ENCODE peak calls at places on chromosomes 5 and 9, in four cellular contexts. I is HCT116, O is OCI-LY7, C is breast epithelium. J is an unnamed sample. For H3K4me1, the result is how much of the 10 kb centered on the place peaks cover.

GRCh38 chr5:5164158-5164557 is 24.0 kb downstream of the ADAMTS16 start:
- DNase-seq in I (no peak), O (no peak), C (no peak), J (no peak)

GRCh38 chr9:71629816-71630215 is 138.5 kb downstream of the CEMIP2 start:
- DNase-seq in I (no peak), O (no peak), C (no peak), J (no peak)

GRCh38 chr9:124818431-124819281 is 34.6 kb upstream of the WDR38 start:
- DNase-seq in I (peak), O (peak), C (no peak), J (no peak)

GRCh38 chr9:120934271-120934670 is 7.7 kb upstream of the TRAF1 start:
- DNase-seq in I (no peak), O (peak), C (no peak), J (no peak)

GRCh38 chr5:116575635-116576042 is 1.0 kb upstream of the SEMA6A start:
- DNase-seq in I (no peak), O (no peak), C (no peak), J (no peak)

GRCh38 chr5:109943701-109944235 is 254.0 kb downstream of the MAN2A1 start:
- DNase-seq in I (no peak), O (no peak), C (no peak), J (no peak)

GRCh38 chr5:150567031-150567680 is 59.2 kb downstream of the NDST1 start:
- DNase-seq in I (no peak), O (no peak), C (no peak), J (no peak)

GRCh38 chr5:154302181-154302580 is 111.6 kb downstream of the GALNT10 start:
- DNase-seq in I (no peak), O (no peak), C (no peak), J (no peak)

GRCh38 chr5:176151286-176151685 is 86.9 kb upstream of the SIMC1 start:
- DNase-seq in I (no peak), O (no peak), C (no peak), J (no peak)

GRCh38 chr5:110969502-110969901 is 102.0 kb upstream of the TSLP start:
- DNase-seq in I (no peak), O (no peak), C (no peak), J (no peak)

GRCh38 chr5:97276721-97277120 is 93.7 kb upstream of the RIOK2 start:
- DNase-seq in I (no peak), O (no peak), C (no peak), J (no peak)

GRCh38 chr5:174777116-174777515 is 52.7 kb downstream of the MSX2 start:
- DNase-seq in I (no peak), O (no peak), C (no peak), J (no peak)

GRCh38 chr9:86082870-86083269 is 16.5 kb downstream of the GOLM1 start:
- DNase-seq in I (no peak), O (no peak), C (no peak), J (no peak)

GRCh38 chr5:159098285-159099048 is 1.2 kb downstream of the EBF1 start:
- DNase-seq in I (no peak), O (peak), C (no peak), J (no peak)

GRCh38 chr5:96001262-96001661 is 39.6 kb upstream of the ELL2 start:
- DNase-seq in I (no peak), O (no peak), C (no peak), J (no peak)

GRCh38 chr9:130333041-130334040 is 67.8 kb downstream of the HMCN2 start:
- DNase-seq in I (no peak), O (no peak), C (no peak), J (no peak)

GRCh38 chr5:91150636-91151035 is 232.5 kb downstream of the ARRDC3 start:
- DNase-seq in I (no peak), O (no peak), C (no peak), J (no peak)
- H3K27ac ChIP-seq in I (no peak), O (no peak), C (peak), J (peak)

GRCh38 chr9:37715991-37716505 is 37.6 kb upstream of the TRMT10B start:
- DNase-seq in I (no peak), O (no peak), C (no peak), J (no peak)
- TF ChIP-seq CTCF in I (no peak), O (no peak), C (no peak), J (no peak)

DNA sequence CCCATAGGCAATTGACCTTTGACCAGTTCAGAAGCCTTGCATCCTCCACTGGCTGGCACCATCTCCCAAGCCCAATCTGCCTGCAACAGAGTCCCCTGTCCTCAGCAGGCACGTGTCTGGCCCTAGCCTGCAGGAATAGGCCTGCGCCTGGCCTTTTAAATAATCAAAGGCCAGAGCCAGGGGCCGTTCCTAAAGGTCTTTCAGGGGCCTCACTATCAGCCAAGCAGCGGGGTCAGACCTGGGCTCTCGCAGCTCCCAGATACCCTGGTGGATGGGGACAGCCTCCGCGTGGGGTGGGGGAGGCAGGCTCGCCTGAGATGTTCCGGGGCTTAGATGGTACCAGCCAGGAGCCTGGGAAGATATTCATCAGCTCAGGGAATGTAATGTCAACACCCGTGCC is 32.6 kb downstream of the SLC6A3 start:
- DNase-seq in I (no peak), O (no peak), C (no peak), J (no peak)
- H3K4me1 ChIP-seq in I (under half), O (under half), C (under half), J (under half)

GRCh38 chr9:127976498-127976897 is 4.3 kb downstream of the EEIG1 start:
- DNase-seq in I (no peak), O (no peak), C (peak), J (no peak)
- H3K27ac ChIP-seq in I (no peak), O (peak), C (peak), J (peak)

DNA sequence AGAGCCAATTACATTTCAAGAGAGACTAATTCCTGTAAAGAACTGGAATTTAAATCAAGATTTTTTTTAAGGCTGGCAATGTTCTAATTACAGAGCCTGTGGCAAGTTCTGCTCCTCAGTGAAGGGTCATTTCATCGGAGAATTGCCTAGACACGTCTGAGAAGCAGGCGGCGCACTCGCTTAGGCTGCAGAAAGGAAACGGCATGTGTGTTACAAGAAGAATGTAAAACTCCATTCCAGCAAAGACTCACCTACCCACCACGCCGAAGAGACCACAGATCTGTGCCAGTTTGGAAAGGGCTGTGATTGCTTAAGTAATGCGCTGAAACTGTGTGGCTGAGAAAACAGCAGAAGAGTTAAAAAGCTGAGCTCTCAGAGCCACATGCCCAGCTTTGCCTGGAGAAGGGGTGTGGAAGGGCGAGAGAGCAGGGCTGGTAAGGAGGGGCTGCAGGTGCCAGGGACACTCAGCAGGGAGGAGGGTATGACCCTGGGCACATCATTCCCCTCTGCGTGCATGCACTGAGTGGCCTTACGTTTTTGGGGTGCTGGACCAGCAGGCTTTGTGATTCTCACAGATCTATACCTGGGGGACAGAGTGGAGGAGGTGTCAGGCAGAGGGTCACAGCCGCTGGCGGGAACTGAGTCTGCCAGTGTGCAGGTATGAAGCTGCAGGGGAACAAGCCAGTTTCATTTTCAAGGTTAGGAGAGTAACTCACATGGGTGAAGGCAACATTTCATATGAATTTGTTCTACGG is 17.8 kb upstream of the SLC25A51 start:
- DNase-seq in I (no peak), O (no peak), C (no peak), J (no peak)
- TF ChIP-seq CTCF in I (no peak), O (no peak), C (peak), J (peak)

GRCh38 chr9:70409800-70410199 is 4.7 kb downstream of the KLF9 start:
- DNase-seq in I (no peak), O (no peak), C (no peak), J (no peak)
- H3K4me1 ChIP-seq in I (under half), O (under half), C (under half), J (under half)

DNA sequence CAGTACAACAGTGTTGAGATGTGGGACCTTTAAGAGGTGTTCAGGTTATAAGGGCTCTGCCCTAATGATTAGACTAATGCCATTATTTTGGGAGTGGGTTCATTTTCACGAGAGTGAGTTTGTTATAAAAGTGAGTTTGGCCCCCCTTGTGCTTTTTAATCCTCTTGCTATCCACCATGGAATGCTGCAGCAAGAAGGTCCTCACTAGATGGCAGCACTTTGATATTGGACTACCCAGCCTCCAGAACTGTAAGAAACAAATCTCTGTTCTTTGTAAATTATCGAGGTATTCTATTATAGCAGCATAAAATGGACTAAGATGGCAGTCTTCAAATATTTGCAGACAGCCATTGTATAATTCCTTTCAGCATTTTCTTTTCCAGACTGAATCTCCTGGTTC is 212.4 kb downstream of the LRRC70 start:
- DNase-seq in I (peak), O (no peak), C (no peak), J (no peak)
- H3K27ac ChIP-seq in I (no peak), O (no peak), C (no peak), J (no peak)

GRCh38 chr9:136926154-136926704 is 18.3 kb downstream of the FBXW5 start:
- DNase-seq in I (no peak), O (no peak), C (no peak), J (no peak)
- TF ChIP-seq CTCF in I (no peak), O (no peak), C (no peak), J (no peak)

GRCh38 chr5:140242099-140242498 is 60.8 kb downstream of the PFDN1 start:
- DNase-seq in I (no peak), O (no peak), C (no peak), J (no peak)
- H3K4me1 ChIP-seq in I (under half), O (under half), C (under half), J (under half)

DNA sequence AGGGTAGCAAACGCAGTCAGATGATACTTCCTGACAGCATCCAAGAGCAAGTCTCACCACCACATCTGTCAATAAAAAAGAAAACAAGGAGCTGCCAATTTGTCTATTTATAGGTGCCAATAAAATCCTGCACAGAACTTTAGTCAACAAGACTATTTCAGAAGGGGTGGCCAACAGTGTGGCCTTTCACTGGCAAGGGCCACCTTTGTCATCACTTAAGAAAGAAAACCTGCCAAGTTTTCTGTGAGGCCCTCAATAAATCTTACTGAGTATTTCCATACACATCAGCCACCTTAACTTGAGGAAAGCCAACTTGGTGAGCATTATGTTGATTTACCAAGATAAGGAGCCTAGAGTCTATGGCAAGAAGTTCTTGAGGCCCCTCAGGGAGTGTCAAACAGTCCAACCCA is 312.3 kb downstream of the ENC1 start:
- DNase-seq in I (no peak), O (no peak), C (no peak), J (no peak)
- H3K27ac ChIP-seq in I (no peak), O (no peak), C (no peak), J (no peak)

J was measured in thoracic aorta.